ENCODE peak calls at places on chromosomes 16 and 17, in four cellular contexts. One of them, this sample, is unnamed. For H3K4me1 and H3K9me3, the result is how much of the 10 kb centered on the place peaks cover.

GRCh38 chr17:41656249-41657023 is 32.1 kb upstream of the KRT17 start:
- DNase-seq in sigmoid colon: no peak
- DNase-seq in left ventricle myocardium inferior: no peak
- DNase-seq in heart right ventricle: no peak
- DNase-seq in this sample: no peak

GRCh38 chr16:2968368-2968737 is 795 bp upstream of the PAQR4 start:
- DNase-seq in sigmoid colon: no peak
- DNase-seq in left ventricle myocardium inferior: no peak
- DNase-seq in heart right ventricle: no peak
- DNase-seq in this sample: no peak

GRCh38 chr16:66344533-66345145 is 21.9 kb upstream of the CDH5 start:
- DNase-seq in sigmoid colon: no peak
- DNase-seq in left ventricle myocardium inferior: no peak
- DNase-seq in heart right ventricle: peak
- DNase-seq in this sample: peak

GRCh38 chr16:24969071-24969470 is 46.1 kb downstream of the ARHGAP17 start:
- DNase-seq in sigmoid colon: no peak
- DNase-seq in left ventricle myocardium inferior: no peak
- DNase-seq in heart right ventricle: no peak
- DNase-seq in this sample: no peak

GRCh38 chr16:21611178-21611545 is 11.8 kb downstream of the METTL9 start:
- DNase-seq in sigmoid colon: no peak
- DNase-seq in left ventricle myocardium inferior: no peak
- DNase-seq in heart right ventricle: no peak
- DNase-seq in this sample: no peak

GRCh38 chr17:7493941-7494340 is 9.8 kb downstream of the POLR2A start:
- DNase-seq in sigmoid colon: no peak
- DNase-seq in left ventricle myocardium inferior: no peak
- DNase-seq in heart right ventricle: no peak
- DNase-seq in this sample: no peak

GRCh38 chr16:58853830-58854229 is 119.7 kb upstream of the GOT2 start:
- DNase-seq in sigmoid colon: no peak
- DNase-seq in left ventricle myocardium inferior: no peak
- DNase-seq in heart right ventricle: no peak
- DNase-seq in this sample: no peak

GRCh38 chr16:1745181-1745899 is 26.0 kb downstream of the NME3 start:
- DNase-seq in sigmoid colon: no peak
- DNase-seq in left ventricle myocardium inferior: no peak
- DNase-seq in heart right ventricle: no peak
- DNase-seq in this sample: no peak

GRCh38 chr17:29617481-29618271 is 5.0 kb downstream of the CORO6 start:
- DNase-seq in sigmoid colon: peak
- DNase-seq in left ventricle myocardium inferior: peak
- DNase-seq in heart right ventricle: no peak
- DNase-seq in this sample: peak

GRCh38 chr17:49015924-49016774 is 19.0 kb downstream of the IGF2BP1 start:
- DNase-seq in sigmoid colon: no peak
- DNase-seq in left ventricle myocardium inferior: no peak
- DNase-seq in heart right ventricle: no peak
- DNase-seq in this sample: no peak

GRCh38 chr17:57873261-57874057 is 23.6 kb upstream of the MRPS23 start:
- DNase-seq in sigmoid colon: no peak
- DNase-seq in left ventricle myocardium inferior: no peak
- DNase-seq in heart right ventricle: no peak
- DNase-seq in this sample: no peak
- H3K4me1 ChIP-seq in sigmoid colon: half or more
- H3K4me1 ChIP-seq in left ventricle myocardium inferior: half or more
- H3K4me1 ChIP-seq in heart right ventricle: half or more
- H3K4me1 ChIP-seq in this sample: under half

GRCh38 chr17:45269912-45270311 is 8.0 kb upstream of the SPATA32 start:
- DNase-seq in sigmoid colon: no peak
- DNase-seq in left ventricle myocardium inferior: no peak
- DNase-seq in heart right ventricle: no peak
- DNase-seq in this sample: no peak
- H3K9me3 ChIP-seq in sigmoid colon: under half
- H3K9me3 ChIP-seq in left ventricle myocardium inferior: under half
- H3K9me3 ChIP-seq in heart right ventricle: under half
- H3K9me3 ChIP-seq in this sample: under half

DNA sequence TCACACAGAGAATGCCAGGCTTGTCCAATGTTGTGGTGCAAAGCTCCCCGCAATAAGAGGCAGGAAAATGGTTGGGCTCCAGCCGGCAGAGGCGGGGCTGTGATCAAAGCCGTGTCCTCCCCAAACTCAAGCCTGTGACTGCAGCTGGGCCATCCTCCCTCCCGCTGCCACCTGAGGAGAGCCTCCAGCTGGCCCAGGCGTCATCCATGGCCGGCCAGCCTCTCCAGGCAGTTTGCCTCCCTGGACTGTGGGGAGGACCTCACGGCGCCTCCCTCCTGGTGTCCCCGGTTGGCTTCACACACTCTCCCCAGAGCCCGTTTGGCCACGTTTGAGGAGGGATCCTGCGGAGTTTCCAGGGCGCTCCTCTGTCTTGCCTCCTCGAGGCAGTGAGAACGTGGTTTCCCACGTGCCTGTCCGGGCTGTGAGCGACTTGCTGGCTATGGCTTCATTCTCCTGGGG is 134.1 kb downstream of the IRF8 start:
- DNase-seq in sigmoid colon: peak
- DNase-seq in left ventricle myocardium inferior: no peak
- DNase-seq in heart right ventricle: no peak
- DNase-seq in this sample: no peak
- H3K4me3 ChIP-seq in sigmoid colon: no peak
- H3K4me3 ChIP-seq in left ventricle myocardium inferior: no peak
- H3K4me3 ChIP-seq in heart right ventricle: no peak
- H3K4me3 ChIP-seq in this sample: no peak

DNA sequence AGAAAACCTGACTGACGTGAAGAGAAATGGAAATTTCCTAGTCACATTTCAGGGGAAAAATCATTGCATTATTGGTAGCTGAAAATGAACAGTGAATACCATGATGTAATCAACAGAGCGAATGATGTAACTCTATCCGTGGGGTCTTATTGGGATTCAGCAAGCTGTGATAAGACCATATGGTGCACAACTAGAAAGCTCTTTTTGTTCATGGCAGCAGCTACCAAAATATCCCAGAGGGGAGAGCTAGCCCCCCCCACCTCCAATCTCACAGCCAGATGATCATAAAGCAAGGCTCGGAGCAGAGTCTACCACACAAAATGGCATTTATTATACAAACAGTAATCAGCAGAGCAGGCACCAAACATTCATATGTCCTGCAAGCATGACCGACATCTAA is 22.2 kb upstream of the DNAH17 start:
- DNase-seq in sigmoid colon: no peak
- DNase-seq in left ventricle myocardium inferior: no peak
- DNase-seq in heart right ventricle: no peak
- DNase-seq in this sample: no peak
- H3K4me1 ChIP-seq in sigmoid colon: under half
- H3K4me1 ChIP-seq in left ventricle myocardium inferior: under half
- H3K4me1 ChIP-seq in heart right ventricle: under half
- H3K4me1 ChIP-seq in this sample: under half

DNA sequence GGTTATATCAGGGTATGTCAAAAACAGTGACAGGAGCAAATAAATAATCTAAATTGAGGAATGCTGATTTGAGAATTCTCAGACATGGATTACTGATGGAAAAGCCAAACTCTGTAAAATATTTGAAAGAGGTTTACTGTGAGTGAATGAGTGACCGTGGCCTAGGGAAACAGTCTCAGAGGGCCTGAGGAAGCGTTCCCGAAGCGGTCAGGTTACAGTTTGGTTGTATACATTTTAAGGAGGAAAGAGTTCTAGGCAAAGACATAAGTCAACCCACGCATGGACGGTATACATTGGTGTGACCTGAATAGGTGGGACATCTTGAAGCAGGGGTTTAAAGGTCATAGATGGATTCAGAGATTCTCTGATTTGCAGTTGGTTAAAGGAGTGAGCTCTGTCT is 771.7 kb downstream of the KCNJ18 start:
- DNase-seq in sigmoid colon: no peak
- DNase-seq in left ventricle myocardium inferior: no peak
- DNase-seq in heart right ventricle: no peak
- DNase-seq in this sample: no peak
- H3K9me3 ChIP-seq in sigmoid colon: under half
- H3K9me3 ChIP-seq in left ventricle myocardium inferior: under half
- H3K9me3 ChIP-seq in heart right ventricle: under half
- H3K9me3 ChIP-seq in this sample: under half

DNA sequence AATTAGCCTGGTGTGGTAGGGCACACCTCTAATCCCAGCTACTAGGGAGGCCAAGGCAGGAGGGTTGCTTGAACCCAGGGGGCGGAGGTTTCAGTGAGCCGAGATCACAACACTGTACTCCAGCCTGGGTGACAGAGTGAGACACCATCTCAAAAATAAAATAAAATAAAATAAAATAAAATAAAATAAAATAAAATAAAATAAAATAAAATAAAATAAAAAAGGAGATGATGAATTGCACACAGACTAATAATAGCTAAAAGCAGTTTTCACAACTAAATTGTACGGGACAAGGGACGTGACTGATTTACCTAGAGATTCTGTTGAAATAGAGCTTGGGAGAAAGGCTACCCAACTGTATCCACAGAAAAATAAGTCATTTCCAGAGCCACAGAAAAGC is 1471.3 kb downstream of the CDH11 start:
- DNase-seq in sigmoid colon: no peak
- DNase-seq in left ventricle myocardium inferior: no peak
- DNase-seq in heart right ventricle: no peak
- DNase-seq in this sample: no peak
- H3K4me3 ChIP-seq in sigmoid colon: no peak
- H3K4me3 ChIP-seq in left ventricle myocardium inferior: no peak
- H3K4me3 ChIP-seq in heart right ventricle: no peak
- H3K4me3 ChIP-seq in this sample: no peak

DNA sequence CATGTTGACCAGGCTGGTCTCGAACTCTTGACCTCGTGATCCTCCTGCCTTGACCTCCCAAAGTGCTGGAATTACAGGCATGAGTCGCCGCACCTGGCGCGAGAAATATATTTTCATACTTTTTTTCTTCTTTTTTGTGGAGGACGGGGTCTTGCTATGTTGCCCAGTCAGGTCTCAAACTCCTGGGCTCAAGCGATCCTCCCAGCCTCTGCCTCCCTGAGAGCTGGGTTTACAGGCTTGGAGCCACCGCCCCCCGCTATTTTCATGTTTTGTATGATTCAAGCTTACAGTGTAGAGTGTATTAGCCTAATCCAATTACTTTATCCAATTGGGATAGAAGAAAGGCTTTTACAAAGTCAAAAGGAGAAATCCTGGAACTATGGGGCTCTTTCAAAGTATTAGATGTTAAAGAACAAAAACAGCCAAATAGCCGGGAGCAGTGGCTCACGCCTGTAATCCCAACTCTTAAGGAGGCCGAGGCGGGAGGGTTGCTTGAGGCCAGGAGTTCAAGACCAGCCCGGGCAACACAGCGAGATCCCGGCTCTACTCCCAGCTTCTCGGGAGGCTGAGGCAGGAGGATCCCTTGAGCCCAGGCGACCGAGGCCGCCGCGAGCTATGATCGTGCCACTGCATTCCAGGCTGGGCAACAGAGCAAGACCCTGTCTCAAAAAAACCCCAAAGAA is 1.4 kb upstream of the MAP1LC3B start:
- DNase-seq in sigmoid colon: peak
- DNase-seq in left ventricle myocardium inferior: peak
- DNase-seq in heart right ventricle: no peak
- DNase-seq in this sample: no peak
- H3K4me1 ChIP-seq in sigmoid colon: under half
- H3K4me1 ChIP-seq in left ventricle myocardium inferior: half or more
- H3K4me1 ChIP-seq in heart right ventricle: half or more
- H3K4me1 ChIP-seq in this sample: under half

GRCh38 chr17:51425793-51426192 is 165.4 kb downstream of the UTP18 start:
- DNase-seq in sigmoid colon: no peak
- DNase-seq in left ventricle myocardium inferior: no peak
- DNase-seq in heart right ventricle: no peak
- DNase-seq in this sample: no peak

GRCh38 chr17:51423421-51424160 is 163.2 kb downstream of the UTP18 start:
- DNase-seq in sigmoid colon: no peak
- DNase-seq in left ventricle myocardium inferior: no peak
- DNase-seq in heart right ventricle: no peak
- DNase-seq in this sample: no peak

GRCh38 chr17:51419476-51419875 is 159.1 kb downstream of the UTP18 start:
- DNase-seq in sigmoid colon: no peak
- DNase-seq in left ventricle myocardium inferior: no peak
- DNase-seq in heart right ventricle: no peak
- DNase-seq in this sample: no peak

GRCh38 chr17:51427259-51428255 is 167.2 kb downstream of the UTP18 start:
- DNase-seq in sigmoid colon: no peak
- DNase-seq in left ventricle myocardium inferior: no peak
- DNase-seq in heart right ventricle: no peak
- DNase-seq in this sample: no peak

GRCh38 chr17:51422634-51423033 is 162.3 kb downstream of the UTP18 start:
- DNase-seq in sigmoid colon: no peak
- DNase-seq in left ventricle myocardium inferior: no peak
- DNase-seq in heart right ventricle: no peak
- DNase-seq in this sample: no peak
- H3K9me3 ChIP-seq in sigmoid colon: under half
- H3K9me3 ChIP-seq in left ventricle myocardium inferior: under half
- H3K9me3 ChIP-seq in heart right ventricle: under half
- H3K9me3 ChIP-seq in this sample: under half

DNA sequence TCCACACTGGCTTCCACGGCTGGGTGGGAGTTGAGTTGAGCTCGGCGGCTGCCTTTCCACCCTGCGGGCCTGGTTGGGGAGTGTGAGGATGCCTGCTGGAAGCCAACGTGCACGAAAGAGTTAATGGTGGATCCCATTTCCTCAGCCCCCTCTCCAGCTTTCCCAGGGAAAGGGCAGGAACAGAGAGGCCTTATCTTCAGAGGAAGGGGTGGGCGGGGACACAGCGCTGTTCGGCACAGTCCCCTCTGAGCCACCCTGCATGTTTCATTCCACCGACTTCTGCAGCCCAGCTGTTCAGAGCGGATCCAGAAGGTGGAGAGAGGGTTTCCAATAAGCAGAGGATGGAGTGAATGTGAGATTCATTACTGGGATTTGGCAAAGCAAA is 295.3 kb downstream of the SEC14L1 start:
- DNase-seq in sigmoid colon: no peak
- DNase-seq in left ventricle myocardium inferior: peak
- DNase-seq in heart right ventricle: peak
- DNase-seq in this sample: no peak
- H3K4me3 ChIP-seq in sigmoid colon: no peak
- H3K4me3 ChIP-seq in left ventricle myocardium inferior: peak
- H3K4me3 ChIP-seq in heart right ventricle: no peak
- H3K4me3 ChIP-seq in this sample: no peak

This sample was measured in testis.